ENCODE peak calls at places on chromosome 17, in eight cellular contexts. G is psoas muscle; E is HuH-7.5; Z is dorsolateral prefrontal cortex; K is substantia nigra; W is NCI-H2107; X is stimulated activated CD8-positive, alpha-beta memory T cell treated with anti-CD3 and anti-CD28 coated beads, Interleukin-7, amount 100 ng/mL, for 4 hours; S is left lung. Q is an unnamed sample.

GRCh38 chr17:27657620-27658019 is 26.6 kb downstream of the LGALS9 start:
- DNase-seq in G (no peak), E (no peak), Z (no peak), K (no peak), W (no peak), X (no peak), S (no peak), Q (peak)

GRCh38 chr17:81328925-81329278 is 33.8 kb upstream of the SLC38A10 start:
- DNase-seq in G (no peak), E (no peak), Z (no peak), K (no peak), W (no peak), X (no peak), S (no peak), Q (no peak)

GRCh38 chr17:3475812-3476686 is at the start of gene ASPA:
- DNase-seq in G (no peak), E (no peak), Z (no peak), K (no peak), W (no peak), X (no peak), S (no peak), Q (peak)

GRCh38 chr17:37098910-37099664 is 150.3 kb downstream of the AATF start:
- DNase-seq in G (no peak), E (no peak), Z (no peak), K (no peak), W (no peak), X (no peak), S (no peak), Q (peak)

GRCh38 chr17:17700251-17700969 is 19.2 kb downstream of the RAI1 start:
- DNase-seq in G (no peak), E (no peak), Z (no peak), K (no peak), W (no peak), X (no peak), S (no peak), Q (no peak)

GRCh38 chr17:78132086-78132676 is 1.6 kb downstream of the TMC8 start:
- DNase-seq in G (no peak), E (no peak), Z (no peak), K (no peak), W (no peak), X (peak), S (peak), Q (no peak)

GRCh38 chr17:62700964-62701705 is 73.7 kb downstream of the MRC2 start:
- DNase-seq in G (no peak), E (no peak), Z (no peak), K (no peak), W (no peak), X (no peak), S (peak), Q (no peak)

GRCh38 chr17:78168906-78169793 is 769 bp downstream of the SYNGR2 start:
- DNase-seq in G (peak), E (peak), Z (peak), K (peak), W (no peak), X (peak), S (peak), Q (peak)

GRCh38 chr17:8947201-8947600 is 18.3 kb downstream of the PIK3R5 start:
- DNase-seq in G (no peak), E (no peak), Z (no peak), K (no peak), W (no peak), X (no peak), S (no peak), Q (no peak)

GRCh38 chr17:51385208-51385607 is 124.9 kb downstream of the UTP18 start:
- DNase-seq in G (no peak), E (no peak), Z (no peak), K (no peak), W (no peak), X (no peak), S (no peak), Q (no peak)

GRCh38 chr17:27206447-27206846 is 87.5 kb upstream of the WSB1 start:
- DNase-seq in G (no peak), E (peak), Z (no peak), K (no peak), W (no peak), X (no peak), S (no peak), Q (no peak)

GRCh38 chr17:29357821-29358232 is 32.3 kb upstream of the TAOK1 start:
- DNase-seq in G (no peak), E (no peak), Z (no peak), K (no peak), W (no peak), X (no peak), S (no peak), Q (peak)

GRCh38 chr17:82486186-82487084 is 27.9 kb downstream of the NARF start:
- DNase-seq in G (no peak), E (no peak), Z (no peak), K (no peak), W (no peak), X (no peak), S (no peak), Q (no peak)

GRCh38 chr17:17351901-17352781 is 49.0 kb downstream of the NT5M start:
- DNase-seq in G (peak), E (no peak), Z (no peak), K (no peak), W (no peak), X (no peak), S (no peak), Q (no peak)

GRCh38 chr17:57622886-57623433 is 122.1 kb downstream of the CCDC182 start:
- DNase-seq in G (no peak), E (no peak), Z (no peak), K (no peak), W (no peak), X (no peak), S (no peak), Q (peak)

GRCh38 chr17:40671282-40671681 is 6.3 kb upstream of the KRT222 start:
- DNase-seq in G (no peak), E (no peak), Z (no peak), K (no peak), W (no peak), X (no peak), S (no peak), Q (no peak)

GRCh38 chr17:28949185-28950016 is 1.9 kb downstream of the PHF12 start:
- DNase-seq in G (peak), E (peak), Z (no peak), K (peak), W (peak), X (peak), S (peak), Q (peak)

GRCh38 chr17:1939979-1940809 is 84.9 kb downstream of the RTN4RL1 start:
- DNase-seq in G (peak), E (no peak), Z (no peak), K (no peak), W (no peak), X (no peak), S (no peak), Q (no peak)

GRCh38 chr17:40092581-40092980 is 7.8 kb downstream of the NR1D1 start:
- DNase-seq in G (no peak), E (no peak), Z (no peak), K (peak), W (no peak), X (no peak), S (no peak), Q (no peak)

GRCh38 chr17:80585880-80586279 is 41.2 kb downstream of the RPTOR start:
- DNase-seq in G (no peak), E (no peak), Z (no peak), K (no peak), W (no peak), X (no peak), S (no peak), Q (no peak)

GRCh38 chr17:50209472-50210248 is 8.2 kb upstream of the COL1A1 start:
- DNase-seq in G (peak), E (no peak), Z (no peak), K (no peak), W (no peak), X (no peak), S (peak), Q (no peak)

GRCh38 chr17:21397341-21398050 is 21.3 kb downstream of the KCNJ12 start:
- DNase-seq in G (peak), E (no peak), Z (no peak), K (no peak), W (no peak), X (no peak), S (no peak), Q (no peak)

GRCh38 chr17:45234641-45235040 is 13.0 kb downstream of the FMNL1 start:
- DNase-seq in G (no peak), E (peak), Z (no peak), K (no peak), W (no peak), X (no peak), S (no peak), Q (no peak)

GRCh38 chr17:5693821-5694220 is 109.5 kb upstream of the NLRP1 start:
- DNase-seq in G (no peak), E (no peak), Z (no peak), K (no peak), W (no peak), X (no peak), S (no peak), Q (no peak)